ENCODE peak calls at places on chromosomes 4 and X, in nine cellular contexts. B is coronary artery; L is suprapubic skin; X is right lobe of liver; C is stimulated activated naive B cell treated with anti-CD40 and anti-IgM and Interleukin-4, amounts not matched to agents 10 μg/mL and 1 μg/mL and 100 μg/mL, for 72 hours; M is CD8-positive, alpha-beta T cell; A is NCI-H2029 treated with DMSO at 0.1 percent for 48 hours; G is H54; F is Ammon's horn. H is an unnamed sample.

GRCh38 chr4:41933997-41934812 is 1.0 kb upstream of the TMEM33 start:
- DNase-seq in B (no peak), L (no peak), X (peak), C (no peak), M (no peak), A (peak), G (no peak), F (peak), H (no peak)

GRCh38 chrX:134173541-134174272 is 63.3 kb upstream of the CCDC160 start:
- DNase-seq in B (no peak), L (no peak), X (no peak), C (no peak), M (no peak), A (no peak), G (no peak), F (no peak), H (no peak)

GRCh38 chrX:13487731-13488505 is 81.5 kb upstream of the EGFL6 start:
- DNase-seq in B (no peak), L (no peak), X (no peak), C (peak), M (peak), A (no peak), G (no peak), F (peak), H (no peak)

GRCh38 chr4:55671667-55672066 is 35.6 kb upstream of the NMU start:
- DNase-seq in B (no peak), L (no peak), X (no peak), C (no peak), M (no peak), A (no peak), G (no peak), F (no peak), H (no peak)

GRCh38 chr4:176906693-176907092 is 114.0 kb upstream of the VEGFC start:
- DNase-seq in B (no peak), L (no peak), X (no peak), C (no peak), M (no peak), A (no peak), G (no peak), F (no peak), H (no peak)

GRCh38 chrX:118495958-118496762 is 545 bp downstream of the DOCK11 start:
- DNase-seq in B (no peak), L (peak), X (peak), C (peak), M (peak), A (no peak), G (peak), F (peak), H (peak)

GRCh38 chrX:17440836-17441235 is 65.8 kb downstream of the NHS start:
- DNase-seq in B (no peak), L (no peak), X (no peak), C (no peak), M (no peak), A (no peak), G (no peak), F (no peak), H (no peak)

GRCh38 chr4:149887091-149887490 is 71.4 kb upstream of the IQCM start:
- DNase-seq in B (no peak), L (no peak), X (no peak), C (no peak), M (no peak), A (no peak), G (no peak), F (no peak), H (no peak)

GRCh38 chr4:74173321-74173720 is 15.4 kb downstream of the MTHFD2L start:
- DNase-seq in B (no peak), L (no peak), X (no peak), C (no peak), M (no peak), A (no peak), G (no peak), F (no peak), H (no peak)

GRCh38 chrX:107014927-107015326 is 14.9 kb upstream of the MORC4 start:
- DNase-seq in B (no peak), L (no peak), X (no peak), C (no peak), M (no peak), A (no peak), G (no peak), F (no peak), H (no peak)

GRCh38 chrX:151393514-151393913 is 3.5 kb upstream of the VMA21 start:
- DNase-seq in B (no peak), L (no peak), X (no peak), C (no peak), M (peak), A (no peak), G (no peak), F (no peak), H (no peak)

GRCh38 chrX:65932173-65933084 is 107.5 kb downstream of the VSIG4 start:
- DNase-seq in B (no peak), L (no peak), X (no peak), C (no peak), M (no peak), A (no peak), G (no peak), F (no peak), H (no peak)

GRCh38 chrX:129736491-129736890 is 2.3 kb upstream of the XPNPEP2 start:
- DNase-seq in B (no peak), L (peak), X (peak), C (no peak), M (no peak), A (no peak), G (no peak), F (no peak), H (no peak)

GRCh38 chrX:20514358-20514757 is 247.6 kb upstream of the RPS6KA3 start:
- DNase-seq in B (no peak), L (no peak), X (no peak), C (no peak), M (no peak), A (no peak), G (no peak), F (no peak), H (no peak)

H was measured in chondrocyte.